ENCODE peak calls at places on chromosomes 13 and 19, in four cellular contexts. W is left ventricle myocardium inferior, O is cardiac muscle cell, V is fibroblast of lung. L is an unnamed sample.

GRCh38 chr19:28466107-28467045 is 746.6 kb downstream of the UQCRFS1 start:
- DNase-seq in W (peak; percentile 53), O (peak; percentile 76), V (peak; percentile 51), L (peak; percentile 14)

GRCh38 chr13:27341616-27342015 is 71.0 kb downstream of the RASL11A start:
- DNase-seq in W (no peak), O (no peak), V (no peak), L (no peak)

GRCh38 chr19:51081476-51081875 is 1.2 kb downstream of the KLK14 start:
- DNase-seq in W (no peak), O (no peak), V (no peak), L (no peak)

GRCh38 chr13:23348270-23349126 is 85.0 kb downstream of the SACS start:
- DNase-seq in W (no peak), O (peak; percentile 13), V (peak; percentile 54), L (no peak)

GRCh38 chr19:43525836-43526771 is 897 bp downstream of the ETHE1 start:
- DNase-seq in W (peak; percentile 20), O (peak; percentile 49), V (no peak), L (no peak)

GRCh38 chr13:44790289-44790688 is 199.0 kb downstream of the NUFIP1 start:
- DNase-seq in W (no peak), O (no peak), V (no peak), L (no peak)

GRCh38 chr19:51000426-51000825 is 978 bp downstream of the KLK8 start:
- DNase-seq in W (no peak), O (no peak), V (no peak), L (no peak)

GRCh38 chr19:18491995-18492953 is 29.6 kb downstream of the ELL start:
- DNase-seq in W (no peak), O (no peak), V (no peak), L (no peak)

GRCh38 chr13:27830010-27830409 is 37.7 kb downstream of the GSX1 start:
- DNase-seq in W (peak; percentile 38), O (peak; percentile 80), V (peak; percentile 20), L (no peak)

GRCh38 chr19:15216363-15216762 is 15.6 kb upstream of the NOTCH3 start:
- DNase-seq in W (no peak), O (no peak), V (no peak), L (no peak)

GRCh38 chr19:48239120-48239519 is 16.6 kb downstream of the CARD8 start:
- DNase-seq in W (no peak), O (no peak), V (no peak), L (no peak)

DNA sequence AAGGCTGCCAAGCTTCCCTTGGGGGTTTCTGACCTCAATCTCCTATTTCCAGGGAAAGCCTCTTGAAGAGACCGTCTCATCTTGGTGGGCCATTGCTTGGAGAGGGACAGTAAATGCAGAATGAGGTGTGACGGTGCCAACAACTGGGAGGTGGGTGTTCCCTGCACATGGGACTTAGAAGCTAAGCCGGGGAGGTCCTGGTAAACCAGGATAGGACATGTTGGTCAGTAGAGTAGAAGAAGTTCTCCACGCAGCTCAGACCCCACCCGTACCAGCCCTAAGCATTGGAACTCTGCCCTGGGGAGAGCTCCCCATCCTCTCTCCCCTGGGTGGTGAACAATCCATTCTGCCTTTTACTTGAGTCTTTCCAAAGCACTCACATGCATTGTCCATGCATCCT is 92.0 kb downstream of the SOX1 start:
- DNase-seq in W (no peak), O (no peak), V (no peak), L (no peak)
- H3K27ac ChIP-seq in W (no peak overlapping the region), O (no peak overlapping the region), V (no peak overlapping the region), L (no peak overlapping the region)

DNA sequence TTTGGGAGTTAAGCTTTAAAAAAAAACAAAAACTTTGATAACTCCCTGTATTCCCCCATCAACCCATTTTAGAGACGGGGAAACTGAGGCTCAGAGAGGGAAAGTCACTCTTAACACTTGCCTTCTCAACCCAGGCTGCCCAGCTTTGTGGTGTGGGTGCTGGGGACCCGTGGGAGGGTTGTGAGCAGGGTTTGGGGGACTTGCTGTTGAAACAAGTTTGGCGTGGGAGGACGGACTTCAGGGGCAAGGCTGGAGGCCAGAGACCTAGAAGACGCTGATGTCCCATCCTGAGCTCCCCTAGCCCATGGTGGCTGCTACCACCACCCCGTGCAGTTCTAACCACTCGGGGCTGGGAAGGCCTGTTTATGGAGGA is 747 bp upstream of the CACTIN start:
- DNase-seq in W (no peak), O (no peak), V (no peak), L (no peak)
- H3K4me3 ChIP-seq in W (peak overlapping the region; percentile 95), O (no peak overlapping the region), V (peak overlapping the region; percentile 9), L (peak overlapping the region; percentile 15)

GRCh38 chr13:114328595-114328994 is 14.3 kb downstream of the CHAMP1 start:
- DNase-seq in W (no peak), O (no peak), V (no peak), L (no peak)
- TF ChIP-seq CTCF in W (no peak), O (no peak), V (no peak), L (no peak)

GRCh38 chr13:110950356-110950755 is 35.5 kb upstream of the ANKRD10 start:
- DNase-seq in W (no peak), O (no peak), V (no peak), L (no peak)
- H3K27ac ChIP-seq in W (no peak overlapping the region), O (no peak overlapping the region), V (no peak overlapping the region), L (no peak overlapping the region)

GRCh38 chr13:99311137-99311536 is 3.9 kb upstream of the GPR183 start:
- DNase-seq in W (no peak), O (no peak), V (no peak), L (no peak)
- H3K4me3 ChIP-seq in W (no peak overlapping the region), O (no peak overlapping the region), V (no peak overlapping the region), L (no peak overlapping the region)

DNA sequence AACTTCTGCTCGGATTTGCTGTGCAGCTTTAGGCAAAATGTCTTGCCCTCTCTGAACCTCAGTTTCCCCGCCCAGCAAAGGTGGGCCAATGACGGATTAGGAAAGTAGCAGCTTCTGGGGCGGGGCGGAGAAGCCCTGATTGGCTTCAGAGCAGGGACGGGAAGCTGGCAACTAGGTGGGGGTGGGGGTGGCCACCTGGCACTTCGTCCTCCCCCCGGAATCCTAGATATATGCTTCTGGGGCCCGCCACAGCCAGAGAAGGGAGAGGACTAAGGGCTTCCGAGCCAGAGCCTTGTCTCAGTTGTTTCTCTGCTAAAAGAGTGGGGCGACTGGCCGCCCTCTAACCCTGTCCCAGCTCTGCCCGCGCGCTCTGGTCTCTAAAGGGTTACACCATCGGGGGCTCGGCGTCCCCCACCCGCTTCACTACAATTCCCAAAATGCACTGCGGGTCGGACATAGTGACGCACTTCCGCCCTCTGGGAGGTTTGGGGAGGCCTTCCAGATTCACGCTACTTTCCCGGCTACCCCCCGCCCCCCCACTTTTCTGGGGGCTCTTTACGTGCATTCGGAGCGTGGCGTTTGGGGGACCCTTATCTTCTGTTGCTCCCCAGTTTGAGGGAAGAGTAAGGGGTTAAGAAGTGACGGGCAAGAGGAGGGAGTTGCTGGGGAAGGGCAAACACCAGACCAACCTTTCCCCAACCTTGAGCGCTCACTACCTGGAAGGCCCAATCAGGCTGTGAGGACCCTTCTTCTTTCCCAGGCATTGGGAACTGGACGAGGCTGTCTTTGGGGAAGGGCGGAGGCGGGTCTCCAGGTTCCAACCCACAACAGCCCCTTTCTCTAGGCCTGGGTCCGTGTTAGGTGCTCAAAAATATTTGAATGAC is 728 bp upstream of the IRF2BP1 start:
- DNase-seq in W (peak; percentile 91), O (peak; percentile 95), V (peak; percentile 94), L (peak; percentile 93)
- TF ChIP-seq CTCF in W (no peak), O (no peak), V (no peak), L (no peak)